ENCODE peak calls at places on chromosome 16, in seven cellular contexts. One of them, this sample, is unnamed.

GRCh38 chr16:30741461-30741914 is 6.7 kb upstream of the PHKG2 start:
- DNase-seq in adipocyte: peak
- DNase-seq in foreskin fibroblast: peak
- DNase-seq in body of pancreas: peak
- DNase-seq in CD4-positive, alpha-beta memory T cell: no peak
- DNase-seq in CD8-positive, alpha-beta memory T cell: no peak
- DNase-seq in fibroblast of mammary gland: peak
- DNase-seq in this sample: peak

GRCh38 chr16:27445502-27446175 is 43.7 kb downstream of the IL21R start:
- DNase-seq in adipocyte: no peak
- DNase-seq in foreskin fibroblast: no peak
- DNase-seq in body of pancreas: no peak
- DNase-seq in CD4-positive, alpha-beta memory T cell: no peak
- DNase-seq in CD8-positive, alpha-beta memory T cell: peak
- DNase-seq in fibroblast of mammary gland: no peak
- DNase-seq in this sample: no peak

GRCh38 chr16:20803561-20804214 is 2.6 kb downstream of the ERI2 start:
- DNase-seq in adipocyte: no peak
- DNase-seq in foreskin fibroblast: no peak
- DNase-seq in body of pancreas: no peak
- DNase-seq in CD4-positive, alpha-beta memory T cell: no peak
- DNase-seq in CD8-positive, alpha-beta memory T cell: no peak
- DNase-seq in fibroblast of mammary gland: no peak
- DNase-seq in this sample: no peak

GRCh38 chr16:60180609-60181008 is 1446.5 kb upstream of the GOT2 start:
- DNase-seq in adipocyte: no peak
- DNase-seq in foreskin fibroblast: no peak
- DNase-seq in body of pancreas: no peak
- DNase-seq in CD4-positive, alpha-beta memory T cell: no peak
- DNase-seq in CD8-positive, alpha-beta memory T cell: no peak
- DNase-seq in fibroblast of mammary gland: no peak
- DNase-seq in this sample: no peak

GRCh38 chr16:1133810-1134520 is 18.9 kb upstream of the CACNA1H start:
- DNase-seq in adipocyte: no peak
- DNase-seq in foreskin fibroblast: no peak
- DNase-seq in body of pancreas: no peak
- DNase-seq in CD4-positive, alpha-beta memory T cell: no peak
- DNase-seq in CD8-positive, alpha-beta memory T cell: no peak
- DNase-seq in fibroblast of mammary gland: no peak
- DNase-seq in this sample: no peak

GRCh38 chr16:79297805-79298204 is 302.7 kb downstream of the MAF start:
- DNase-seq in adipocyte: no peak
- DNase-seq in foreskin fibroblast: no peak
- DNase-seq in body of pancreas: no peak
- DNase-seq in CD4-positive, alpha-beta memory T cell: no peak
- DNase-seq in CD8-positive, alpha-beta memory T cell: no peak
- DNase-seq in fibroblast of mammary gland: no peak
- DNase-seq in this sample: no peak

GRCh38 chr16:75676909-75677308 is at the start of gene CPHXL2:
- DNase-seq in adipocyte: no peak
- DNase-seq in foreskin fibroblast: no peak
- DNase-seq in body of pancreas: no peak
- DNase-seq in CD4-positive, alpha-beta memory T cell: no peak
- DNase-seq in CD8-positive, alpha-beta memory T cell: no peak
- DNase-seq in fibroblast of mammary gland: no peak
- DNase-seq in this sample: no peak

GRCh38 chr16:3999479-3999868 is 116.8 kb downstream of the ADCY9 start:
- DNase-seq in adipocyte: peak
- DNase-seq in foreskin fibroblast: peak
- DNase-seq in body of pancreas: no peak
- DNase-seq in CD4-positive, alpha-beta memory T cell: no peak
- DNase-seq in CD8-positive, alpha-beta memory T cell: no peak
- DNase-seq in fibroblast of mammary gland: peak
- DNase-seq in this sample: no peak

GRCh38 chr16:85759631-85760419 is 8.9 kb upstream of the C16orf74 start:
- DNase-seq in adipocyte: no peak
- DNase-seq in foreskin fibroblast: no peak
- DNase-seq in body of pancreas: peak
- DNase-seq in CD4-positive, alpha-beta memory T cell: no peak
- DNase-seq in CD8-positive, alpha-beta memory T cell: peak
- DNase-seq in fibroblast of mammary gland: no peak
- DNase-seq in this sample: no peak

GRCh38 chr16:49858200-49859129 is 2.6 kb upstream of the ZNF423 start:
- DNase-seq in adipocyte: peak
- DNase-seq in foreskin fibroblast: peak
- DNase-seq in body of pancreas: peak
- DNase-seq in CD4-positive, alpha-beta memory T cell: peak
- DNase-seq in CD8-positive, alpha-beta memory T cell: no peak
- DNase-seq in fibroblast of mammary gland: peak
- DNase-seq in this sample: peak

GRCh38 chr16:30896890-30897730 is 696 bp downstream of the CTF1 start:
- DNase-seq in adipocyte: peak
- DNase-seq in foreskin fibroblast: peak
- DNase-seq in body of pancreas: peak
- DNase-seq in CD4-positive, alpha-beta memory T cell: peak
- DNase-seq in CD8-positive, alpha-beta memory T cell: peak
- DNase-seq in fibroblast of mammary gland: peak
- DNase-seq in this sample: peak

GRCh38 chr16:23842137-23842600 is 6.4 kb downstream of the PRKCB start:
- DNase-seq in adipocyte: no peak
- DNase-seq in foreskin fibroblast: no peak
- DNase-seq in body of pancreas: no peak
- DNase-seq in CD4-positive, alpha-beta memory T cell: no peak
- DNase-seq in CD8-positive, alpha-beta memory T cell: no peak
- DNase-seq in fibroblast of mammary gland: no peak
- DNase-seq in this sample: no peak

GRCh38 chr16:67628216-67628615 is 16.7 kb upstream of the CARMIL2 start:
- DNase-seq in adipocyte: no peak
- DNase-seq in foreskin fibroblast: no peak
- DNase-seq in body of pancreas: no peak
- DNase-seq in CD4-positive, alpha-beta memory T cell: no peak
- DNase-seq in CD8-positive, alpha-beta memory T cell: no peak
- DNase-seq in fibroblast of mammary gland: no peak
- DNase-seq in this sample: no peak

GRCh38 chr16:49469930-49470451 is 96.4 kb downstream of the C16orf78 start:
- DNase-seq in adipocyte: no peak
- DNase-seq in foreskin fibroblast: no peak
- DNase-seq in body of pancreas: no peak
- DNase-seq in CD4-positive, alpha-beta memory T cell: no peak
- DNase-seq in CD8-positive, alpha-beta memory T cell: no peak
- DNase-seq in fibroblast of mammary gland: no peak
- DNase-seq in this sample: no peak

GRCh38 chr16:3173892-3174617 is 13.9 kb upstream of the OR1F1 start:
- DNase-seq in adipocyte: no peak
- DNase-seq in foreskin fibroblast: no peak
- DNase-seq in body of pancreas: no peak
- DNase-seq in CD4-positive, alpha-beta memory T cell: no peak
- DNase-seq in CD8-positive, alpha-beta memory T cell: no peak
- DNase-seq in fibroblast of mammary gland: no peak
- DNase-seq in this sample: no peak

GRCh38 chr16:89094252-89094901 is 725 bp downstream of the ACSF3 start:
- DNase-seq in adipocyte: peak
- DNase-seq in foreskin fibroblast: no peak
- DNase-seq in body of pancreas: no peak
- DNase-seq in CD4-positive, alpha-beta memory T cell: no peak
- DNase-seq in CD8-positive, alpha-beta memory T cell: no peak
- DNase-seq in fibroblast of mammary gland: no peak
- DNase-seq in this sample: no peak

GRCh38 chr16:77660311-77660710 is 62.0 kb upstream of the NUDT7 start:
- DNase-seq in adipocyte: peak
- DNase-seq in foreskin fibroblast: no peak
- DNase-seq in body of pancreas: no peak
- DNase-seq in CD4-positive, alpha-beta memory T cell: no peak
- DNase-seq in CD8-positive, alpha-beta memory T cell: no peak
- DNase-seq in fibroblast of mammary gland: peak
- DNase-seq in this sample: peak

GRCh38 chr16:78641463-78641862 is 542.0 kb downstream of the WWOX start:
- DNase-seq in adipocyte: no peak
- DNase-seq in foreskin fibroblast: no peak
- DNase-seq in body of pancreas: no peak
- DNase-seq in CD4-positive, alpha-beta memory T cell: no peak
- DNase-seq in CD8-positive, alpha-beta memory T cell: no peak
- DNase-seq in fibroblast of mammary gland: no peak
- DNase-seq in this sample: no peak

GRCh38 chr16:84362410-84362809 is 5.9 kb upstream of the ATP2C2 start:
- DNase-seq in adipocyte: no peak
- DNase-seq in foreskin fibroblast: no peak
- DNase-seq in body of pancreas: no peak
- DNase-seq in CD4-positive, alpha-beta memory T cell: no peak
- DNase-seq in CD8-positive, alpha-beta memory T cell: no peak
- DNase-seq in fibroblast of mammary gland: no peak
- DNase-seq in this sample: no peak

GRCh38 chr16:80788016-80788415 is 16.4 kb downstream of the CDYL2 start:
- DNase-seq in adipocyte: peak
- DNase-seq in foreskin fibroblast: no peak
- DNase-seq in body of pancreas: no peak
- DNase-seq in CD4-positive, alpha-beta memory T cell: no peak
- DNase-seq in CD8-positive, alpha-beta memory T cell: no peak
- DNase-seq in fibroblast of mammary gland: peak
- DNase-seq in this sample: no peak

DNA sequence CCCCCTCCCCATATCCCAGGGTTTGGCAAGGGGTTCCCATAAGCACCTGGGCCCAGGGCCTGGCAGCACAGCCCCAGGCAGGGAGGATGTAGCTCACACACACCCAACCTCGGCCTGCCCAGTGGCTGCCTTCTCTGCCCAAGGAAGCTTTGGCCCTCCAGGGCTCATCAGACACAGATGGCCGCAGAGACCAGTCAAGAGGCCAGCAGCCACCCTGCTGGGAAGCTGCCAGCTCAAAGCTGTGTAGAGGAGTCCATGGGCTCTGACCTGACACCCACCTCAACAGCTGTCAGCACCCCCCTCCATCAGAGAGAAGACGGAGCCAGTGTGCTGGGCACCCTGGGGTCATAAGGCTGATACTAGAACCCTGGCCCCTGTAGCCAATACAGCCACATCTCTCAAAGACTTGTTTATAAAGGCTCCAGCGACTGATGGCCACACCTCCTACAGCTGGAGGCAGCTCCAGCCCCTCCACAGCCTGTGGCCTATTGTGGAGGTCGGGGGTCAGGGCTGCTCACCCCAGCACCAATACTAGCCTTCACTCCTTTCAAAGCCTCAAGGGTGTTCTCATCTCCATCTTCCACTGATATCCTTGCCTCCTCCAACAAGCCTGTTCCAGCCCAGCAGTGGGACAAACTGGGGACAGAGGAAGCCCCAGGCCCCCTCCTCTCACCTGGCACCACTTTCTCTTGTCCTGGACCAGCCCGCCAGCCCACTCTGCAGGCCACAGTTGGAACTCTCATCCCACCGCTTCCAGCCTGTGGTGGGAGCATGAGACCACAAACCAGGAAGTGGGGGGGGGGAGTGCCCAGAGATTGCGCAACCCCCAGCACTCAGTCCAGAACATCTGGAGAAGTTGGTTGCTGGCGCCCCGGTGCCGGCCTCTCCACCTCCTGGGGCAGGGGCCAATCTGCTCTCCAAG is 2.2 kb upstream of the MPG start:
- DNase-seq in adipocyte: peak
- DNase-seq in foreskin fibroblast: peak
- DNase-seq in body of pancreas: peak
- DNase-seq in CD4-positive, alpha-beta memory T cell: no peak
- DNase-seq in CD8-positive, alpha-beta memory T cell: no peak
- DNase-seq in fibroblast of mammary gland: peak
- DNase-seq in this sample: peak
- H3K4me3 ChIP-seq in adipocyte: peak
- H3K4me3 ChIP-seq in foreskin fibroblast: peak
- H3K4me3 ChIP-seq in body of pancreas: no peak
- H3K4me3 ChIP-seq in CD4-positive, alpha-beta memory T cell: no peak
- H3K4me3 ChIP-seq in CD8-positive, alpha-beta memory T cell: no peak
- H3K4me3 ChIP-seq in fibroblast of mammary gland: peak
- H3K4me3 ChIP-seq in this sample: no peak

GRCh38 chr16:57281791-57282190 is 2.7 kb downstream of the PLLP start:
- DNase-seq in adipocyte: no peak
- DNase-seq in foreskin fibroblast: no peak
- DNase-seq in body of pancreas: no peak
- DNase-seq in CD4-positive, alpha-beta memory T cell: no peak
- DNase-seq in CD8-positive, alpha-beta memory T cell: no peak
- DNase-seq in fibroblast of mammary gland: no peak
- DNase-seq in this sample: no peak

GRCh38 chr16:57283956-57284205 is 591 bp downstream of the PLLP start:
- DNase-seq in adipocyte: no peak
- DNase-seq in foreskin fibroblast: no peak
- DNase-seq in body of pancreas: no peak
- DNase-seq in CD4-positive, alpha-beta memory T cell: no peak
- DNase-seq in CD8-positive, alpha-beta memory T cell: no peak
- DNase-seq in fibroblast of mammary gland: no peak
- DNase-seq in this sample: no peak

GRCh38 chr16:57284206-57284951 is at the start of gene PLLP:
- DNase-seq in adipocyte: peak
- DNase-seq in foreskin fibroblast: peak
- DNase-seq in body of pancreas: peak
- DNase-seq in CD4-positive, alpha-beta memory T cell: peak
- DNase-seq in CD8-positive, alpha-beta memory T cell: no peak
- DNase-seq in fibroblast of mammary gland: no peak
- DNase-seq in this sample: no peak

GRCh38 chr16:57283214-57283955 is 1.1 kb downstream of the PLLP start:
- DNase-seq in adipocyte: no peak
- DNase-seq in foreskin fibroblast: no peak
- DNase-seq in body of pancreas: peak
- DNase-seq in CD4-positive, alpha-beta memory T cell: no peak
- DNase-seq in CD8-positive, alpha-beta memory T cell: no peak
- DNase-seq in fibroblast of mammary gland: no peak
- DNase-seq in this sample: no peak

GRCh38 chr16:57282510-57283213 is 1.8 kb downstream of the PLLP start:
- DNase-seq in adipocyte: no peak
- DNase-seq in foreskin fibroblast: no peak
- DNase-seq in body of pancreas: peak
- DNase-seq in CD4-positive, alpha-beta memory T cell: no peak
- DNase-seq in CD8-positive, alpha-beta memory T cell: no peak
- DNase-seq in fibroblast of mammary gland: no peak
- DNase-seq in this sample: no peak
- H3K4me3 ChIP-seq in adipocyte: no peak
- H3K4me3 ChIP-seq in foreskin fibroblast: no peak
- H3K4me3 ChIP-seq in body of pancreas: no peak
- H3K4me3 ChIP-seq in CD4-positive, alpha-beta memory T cell: no peak
- H3K4me3 ChIP-seq in CD8-positive, alpha-beta memory T cell: no peak
- H3K4me3 ChIP-seq in fibroblast of mammary gland: no peak
- H3K4me3 ChIP-seq in this sample: no peak

GRCh38 chr16:7399296-7399695 is 66.7 kb downstream of the RBFOX1 start:
- DNase-seq in adipocyte: no peak
- DNase-seq in foreskin fibroblast: no peak
- DNase-seq in body of pancreas: no peak
- DNase-seq in CD4-positive, alpha-beta memory T cell: no peak
- DNase-seq in CD8-positive, alpha-beta memory T cell: no peak
- DNase-seq in fibroblast of mammary gland: no peak
- DNase-seq in this sample: no peak
- H3K4me3 ChIP-seq in adipocyte: no peak
- H3K4me3 ChIP-seq in foreskin fibroblast: no peak
- H3K4me3 ChIP-seq in body of pancreas: no peak
- H3K4me3 ChIP-seq in CD4-positive, alpha-beta memory T cell: no peak
- H3K4me3 ChIP-seq in CD8-positive, alpha-beta memory T cell: no peak
- H3K4me3 ChIP-seq in fibroblast of mammary gland: no peak
- H3K4me3 ChIP-seq in this sample: no peak

DNA sequence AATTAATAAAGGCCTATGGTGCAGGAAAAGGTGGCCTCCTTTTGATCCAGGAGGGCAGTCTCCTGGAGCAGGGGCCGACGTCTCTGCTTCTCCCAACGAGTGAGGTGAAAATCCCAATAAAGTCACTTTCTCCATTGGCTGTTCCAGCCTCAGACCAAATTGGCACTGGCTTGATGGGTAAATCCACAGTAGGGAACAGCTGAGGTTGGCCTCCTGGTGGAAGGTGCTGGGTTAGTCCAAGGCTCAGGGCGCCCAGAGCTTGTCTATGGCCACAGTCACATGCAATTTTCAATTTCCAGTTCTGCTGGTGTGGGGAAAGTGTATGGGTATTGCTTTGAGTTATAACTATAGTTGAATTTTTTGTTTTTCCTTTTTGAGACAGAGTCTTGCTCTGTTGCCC is 79.0 kb downstream of the NETO2 start:
- DNase-seq in adipocyte: no peak
- DNase-seq in foreskin fibroblast: no peak
- DNase-seq in body of pancreas: no peak
- DNase-seq in CD4-positive, alpha-beta memory T cell: no peak
- DNase-seq in CD8-positive, alpha-beta memory T cell: no peak
- DNase-seq in fibroblast of mammary gland: no peak
- DNase-seq in this sample: no peak
- H3K4me3 ChIP-seq in adipocyte: no peak
- H3K4me3 ChIP-seq in foreskin fibroblast: no peak
- H3K4me3 ChIP-seq in body of pancreas: no peak
- H3K4me3 ChIP-seq in CD4-positive, alpha-beta memory T cell: no peak
- H3K4me3 ChIP-seq in CD8-positive, alpha-beta memory T cell: no peak
- H3K4me3 ChIP-seq in fibroblast of mammary gland: no peak
- H3K4me3 ChIP-seq in this sample: no peak

This sample was measured in skeletal muscle cell.